ENCODE peak calls at places on chromosomes 7 and 10, in eight cellular contexts. O is psoas muscle, M is K562, W is aorta, K is PC-3, U is stomach, H is IMR-90, Y is colonic mucosa. Q is an unnamed sample. For H3K4me1 and H3K9me3, the result is how much of the 10 kb centered on the place peaks cover.

GRCh38 chr7:126657599-126658358 is 595.0 kb downstream of the GRM8 start:
- DNase-seq in M (no peak), W (no peak), H (no peak), Y (no peak), U (no peak), K (no peak), O (no peak), Q (peak)

GRCh38 chr7:130349911-130350782 is 5.5 kb downstream of the CPA5 start:
- DNase-seq in O (no peak), K (no peak), U (no peak), M (no peak), W (no peak), Y (no peak), H (peak), Q (no peak)

GRCh38 chr7:102300643-102301211 is 14.1 kb downstream of the SH2B2 start:
- DNase-seq in Y (no peak), H (no peak), O (peak), W (no peak), U (no peak), M (no peak), K (no peak), Q (no peak)

GRCh38 chr10:60208676-60209269 is 180.9 kb downstream of the ANK3 start:
- DNase-seq in K (peak), W (no peak), O (no peak), H (peak), Y (no peak), M (peak), U (no peak), Q (peak)

GRCh38 chr10:27792191-27792590 is 46.6 kb upstream of the MKX start:
- DNase-seq in W (no peak), M (no peak), Y (no peak), O (no peak), K (no peak), U (no peak), H (peak), Q (no peak)

GRCh38 chr10:13905281-13905680 is 318.5 kb downstream of the PRPF18 start:
- DNase-seq in O (no peak), K (no peak), H (no peak), U (no peak), Y (no peak), M (no peak), W (no peak), Q (no peak)

GRCh38 chr10:71307469-71308085 is 11.5 kb upstream of the SLC29A3 start:
- DNase-seq in W (peak), O (no peak), Y (no peak), M (no peak), K (no peak), U (no peak), H (no peak), Q (no peak)

GRCh38 chr7:42876182-42877068 is 35.4 kb downstream of the C7orf25 start:
- DNase-seq in O (no peak), U (peak), K (peak), H (peak), W (peak), Y (peak), M (peak), Q (peak)

GRCh38 chr10:968546-969199 is 19.6 kb upstream of the GTPBP4 start:
- DNase-seq in H (no peak), O (no peak), W (no peak), U (peak), Y (no peak), K (no peak), M (no peak), Q (no peak)

GRCh38 chr7:121195859-121196588 is 132.8 kb upstream of the WNT16 start:
- DNase-seq in U (no peak), K (no peak), O (no peak), W (no peak), H (peak), M (no peak), Y (no peak), Q (no peak)

GRCh38 chr10:52952391-52953079 is 180.0 kb upstream of the MBL2 start:
- DNase-seq in H (no peak), U (no peak), K (no peak), O (no peak), Y (no peak), M (no peak), W (no peak), Q (no peak)

GRCh38 chr10:50373821-50374501 is 122.6 kb upstream of the ASAH2 start:
- DNase-seq in U (no peak), K (no peak), H (peak), Y (no peak), O (no peak), W (no peak), M (no peak), Q (no peak)

GRCh38 chr10:43225787-43226153 is 41.1 kb downstream of the RASGEF1A start:
- DNase-seq in U (no peak), M (no peak), H (no peak), K (peak), W (peak), Y (peak), O (peak), Q (no peak)

GRCh38 chr7:8781166-8781565 is 347.8 kb downstream of the NXPH1 start:
- DNase-seq in O (no peak), H (no peak), Y (no peak), U (no peak), W (no peak), K (no peak), M (no peak), Q (no peak)

GRCh38 chr10:132434405-132435005 is 37.5 kb downstream of the PWWP2B start:
- DNase-seq in K (peak), H (no peak), O (peak), Y (peak), M (peak), U (no peak), W (peak), Q (peak)

GRCh38 chr7:48390381-48391327 is 219.4 kb downstream of the ABCA13 start:
- DNase-seq in M (no peak), H (no peak), K (no peak), W (peak), U (no peak), O (no peak), Y (no peak), Q (no peak)

GRCh38 chr7:121440857-121441503 is 44.9 kb upstream of the FAM3C start:
- DNase-seq in K (no peak), W (no peak), M (peak), Y (no peak), U (no peak), H (no peak), O (no peak), Q (no peak)

GRCh38 chr7:132865766-132866531 is 215.9 kb downstream of the CHCHD3 start:
- DNase-seq in Y (no peak), O (no peak), M (no peak), K (peak), H (peak), U (no peak), W (no peak), Q (no peak)

GRCh38 chr7:73833251-73833919 is 2.6 kb downstream of the CLDN4 start:
- DNase-seq in M (no peak), W (no peak), O (no peak), H (no peak), Y (peak), K (peak), U (no peak), Q (no peak)

GRCh38 chr10:102831322-102832071 is 5.7 kb downstream of the CYP17A1 start:
- DNase-seq in M (no peak), W (no peak), K (no peak), H (peak), U (no peak), O (no peak), Y (no peak), Q (no peak)

GRCh38 chr7:49790209-49790608 is 16.8 kb downstream of the VWC2 start:
- DNase-seq in O (no peak), K (no peak), H (no peak), Y (no peak), W (no peak), M (no peak), U (no peak), Q (no peak)

GRCh38 chr10:13684252-13684791 is 97.6 kb downstream of the PRPF18 start:
- DNase-seq in O (peak), K (no peak), H (peak), U (peak), W (peak), Y (peak), M (no peak), Q (peak)

GRCh38 chr10:31134303-31134928 is 102.8 kb upstream of the ZNF438 start:
- DNase-seq in O (no peak), W (no peak), Y (no peak), H (peak), M (no peak), U (no peak), K (peak), Q (no peak)

GRCh38 chr7:39589323-39590111 is 23.3 kb downstream of the YAE1 start:
- DNase-seq in Y (no peak), H (peak), O (no peak), K (peak), W (no peak), M (peak), U (no peak), Q (peak)

GRCh38 chr7:33087858-33088257 is 21.3 kb downstream of the RP9 start:
- DNase-seq in W (no peak), H (no peak), U (no peak), M (no peak), O (no peak), K (no peak), Y (no peak), Q (no peak)

GRCh38 chr7:108848486-108848885 is 278.8 kb downstream of the DNAJB9 start:
- DNase-seq in U (no peak), K (no peak), M (no peak), O (no peak), Y (no peak), H (no peak), W (no peak), Q (no peak)

GRCh38 chr7:90958669-90959068 is 305.6 kb upstream of the FZD1 start:
- DNase-seq in U (no peak), O (no peak), W (no peak), K (no peak), M (no peak), H (peak), Y (no peak), Q (peak)

GRCh38 chr10:102596506-102596971 is 47.7 kb upstream of the TRIM8 start:
- DNase-seq in H (peak), K (peak), W (no peak), M (peak), O (no peak), U (peak), Y (peak), Q (peak)

GRCh38 chr10:116770281-116770680 is 27.9 kb upstream of the HSPA12A start:
- DNase-seq in H (no peak), K (no peak), Y (no peak), M (no peak), O (no peak), U (no peak), W (no peak), Q (no peak)

GRCh38 chr10:116772901-116773300 is 30.5 kb upstream of the HSPA12A start:
- DNase-seq in H (no peak), W (no peak), O (no peak), M (no peak), U (no peak), Y (no peak), K (no peak), Q (no peak)

GRCh38 chr10:116773306-116773705 is 30.9 kb upstream of the HSPA12A start:
- DNase-seq in H (no peak), W (no peak), K (no peak), Y (no peak), M (no peak), O (no peak), U (no peak), Q (no peak)

GRCh38 chr10:116771101-116771705 is 28.8 kb upstream of the HSPA12A start:
- DNase-seq in W (peak), U (peak), M (no peak), Y (peak), H (peak), O (peak), K (peak), Q (no peak)

DNA sequence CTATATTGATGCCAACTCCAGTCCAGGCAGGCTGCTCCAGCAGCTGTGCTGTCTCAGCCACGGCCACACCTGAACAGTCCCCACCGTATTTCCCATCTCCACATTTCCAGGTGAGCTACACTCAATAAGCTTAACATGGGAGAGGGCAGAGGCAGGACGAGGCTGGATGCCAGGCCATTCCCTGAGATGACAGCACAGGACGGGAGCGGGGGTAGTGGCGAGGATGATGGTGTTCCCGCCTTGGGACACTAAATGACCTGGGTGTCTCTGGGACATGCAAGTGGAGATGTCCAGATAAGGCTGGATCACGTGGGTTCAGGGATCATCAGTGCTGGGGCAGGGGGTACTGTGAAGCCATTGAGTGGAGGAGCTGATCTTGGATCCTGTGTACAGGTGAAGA is 29.5 kb upstream of the HSPA12A start:
- DNase-seq in O (no peak), U (no peak), M (no peak), W (no peak), Y (no peak), H (no peak), K (no peak), Q (no peak)
- H3K4me1 ChIP-seq in O (under half), U (under half), M (under half), W (under half), Y (under half), H (under half), K (under half), Q (under half)

GRCh38 chr7:28830831-28831230 is 127.3 kb downstream of the TRIL start:
- DNase-seq in M (no peak), H (no peak), K (no peak), W (no peak), U (no peak), O (no peak), Y (no peak), Q (no peak)

GRCh38 chr7:28836661-28837060 is 121.5 kb downstream of the TRIL start:
- DNase-seq in W (no peak), M (no peak), U (no peak), K (no peak), H (no peak), O (no peak), Y (no peak), Q (no peak)

GRCh38 chr7:28835800-28836199 is 122.3 kb downstream of the TRIL start:
- DNase-seq in U (no peak), W (no peak), H (peak), O (no peak), Y (no peak), M (no peak), K (peak), Q (no peak)

GRCh38 chr7:28832669-28833068 is 125.5 kb downstream of the TRIL start:
- DNase-seq in O (no peak), K (no peak), U (no peak), M (no peak), Y (no peak), W (no peak), H (no peak), Q (no peak)
- H3K9me3 ChIP-seq in O (under half), K (under half), U (under half), M (under half), Y (under half), W (under half), H (under half), Q (under half)

DNA sequence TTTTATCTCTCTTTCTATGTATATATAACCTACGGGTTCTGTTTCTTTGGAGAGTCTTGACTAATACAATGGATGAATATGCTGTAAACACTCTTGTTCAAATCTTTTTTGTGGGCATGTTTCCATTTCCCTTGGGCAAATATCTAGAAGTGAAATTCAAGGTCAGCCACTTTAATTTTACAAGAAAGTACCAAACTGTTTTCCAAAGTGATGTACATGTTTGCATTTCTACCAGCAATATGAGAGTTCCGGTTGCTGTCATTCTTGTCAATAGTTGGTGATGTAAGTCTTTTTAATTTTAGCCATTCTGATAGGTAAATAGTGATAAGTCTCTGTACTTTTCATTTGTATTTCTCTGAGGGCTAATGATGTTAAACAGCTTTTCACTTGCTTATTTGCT is 48.4 kb downstream of the PDK4 start:
- DNase-seq in H (no peak), M (no peak), W (no peak), U (no peak), K (peak), O (no peak), Y (no peak), Q (no peak)
- H3K4me1 ChIP-seq in H (under half), M (under half), W (under half), U (half or more), K (under half), O (half or more), Y (under half), Q (under half)

GRCh38 chr10:121084029-121084674 is 233.0 kb downstream of the WDR11 start:
- DNase-seq in H (no peak), Y (no peak), M (no peak), U (no peak), K (no peak), W (no peak), O (no peak), Q (no peak)

GRCh38 chr10:121087688-121088087 is 236.5 kb downstream of the WDR11 start:
- DNase-seq in Y (no peak), O (no peak), H (no peak), U (no peak), W (no peak), M (no peak), K (no peak), Q (no peak)

GRCh38 chr10:121087129-121087528 is 236.0 kb downstream of the WDR11 start:
- DNase-seq in H (no peak), O (no peak), K (no peak), M (no peak), W (no peak), U (no peak), Y (no peak), Q (peak)

GRCh38 chr10:121085386-121085785 is 234.2 kb downstream of the WDR11 start:
- DNase-seq in K (no peak), W (no peak), O (no peak), H (no peak), Y (no peak), U (no peak), M (no peak), Q (no peak)

GRCh38 chr10:121084675-121085070 is 233.5 kb downstream of the WDR11 start:
- DNase-seq in O (no peak), Y (no peak), H (no peak), W (no peak), M (no peak), U (no peak), K (no peak), Q (no peak)
- H3K9me3 ChIP-seq in O (under half), Y (under half), H (under half), W (under half), M (under half), U (under half), K (under half), Q (under half)

GRCh38 chr7:150976529-150977381 is 1.4 kb downstream of the KCNH2 start:
- DNase-seq in O (no peak), K (no peak), W (no peak), U (no peak), Y (no peak), M (peak), H (no peak), Q (no peak)
- H3K4me1 ChIP-seq in O (under half), K (under half), W (under half), U (under half), Y (under half), M (under half), H (under half), Q (under half)

DNA sequence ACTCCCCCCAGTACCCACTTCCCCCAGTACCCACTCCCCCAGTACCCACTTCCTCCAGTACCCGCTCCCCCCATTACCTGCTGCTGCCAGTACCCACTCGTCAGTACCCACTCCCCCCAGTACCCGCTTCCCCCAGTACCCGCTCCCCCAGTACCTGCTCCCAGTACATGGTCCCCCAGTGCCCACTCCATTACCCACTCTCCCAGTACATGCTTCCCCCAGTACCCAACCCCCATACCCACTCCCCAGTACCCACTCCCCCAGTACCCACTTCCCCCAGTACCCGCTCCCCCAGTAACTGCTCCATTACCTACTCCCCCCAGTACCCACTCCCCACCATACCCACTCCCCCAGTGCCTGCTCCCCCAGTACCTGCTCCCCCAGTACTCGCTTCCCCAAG is 550.6 kb downstream of the DNAJB6 start:
- DNase-seq in M (no peak), W (no peak), K (no peak), O (no peak), U (no peak), Y (no peak), H (no peak), Q (no peak)
- H3K9me3 ChIP-seq in M (under half), W (under half), K (under half), O (under half), U (under half), Y (under half), H (under half), Q (under half)

DNA sequence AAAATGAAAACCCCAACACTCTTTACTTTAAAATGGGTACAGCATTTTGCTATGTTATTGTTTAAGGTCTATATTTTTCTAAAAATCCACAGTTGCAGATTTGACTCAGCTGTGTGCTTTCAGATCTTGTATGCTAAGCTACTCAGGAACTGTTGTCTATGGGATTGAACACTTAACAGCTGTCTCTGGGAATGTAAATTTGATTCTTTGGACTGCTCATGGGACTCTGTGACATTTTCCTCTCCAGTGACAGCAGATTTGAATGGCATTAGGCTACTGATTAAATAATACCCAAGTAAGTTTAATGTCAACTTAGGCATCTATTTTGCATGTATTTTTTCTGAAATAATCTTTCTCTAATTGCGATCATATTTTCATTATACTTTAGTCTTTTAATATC is 1.7 kb upstream of the CD36 start:
- DNase-seq in Y (no peak), O (no peak), M (no peak), K (no peak), H (no peak), U (no peak), W (no peak), Q (no peak)
- H3K4me1 ChIP-seq in Y (under half), O (half or more), M (under half), K (under half), H (under half), U (under half), W (under half), Q (under half)

Q was measured in A673.